ENCODE peak calls at places on chromosomes 7 and 10, in four cellular contexts. D, P, M and J are unnamed samples.

GRCh38 chr7:150379590-150380379 is 655 bp downstream of the ZNF775 start:
- DNase-seq in D (no peak), M (no peak), P (no peak), J (peak; percentile 48)

GRCh38 chr10:50279489-50279888 is 28.2 kb upstream of the ASAH2 start:
- DNase-seq in D (no peak), M (no peak), P (no peak), J (peak; percentile 35)

GRCh38 chr10:45375101-45375500 is 1.1 kb downstream of the ALOX5 start:
- DNase-seq in M (no peak), P (no peak), D (peak; percentile 26), J (no peak)

GRCh38 chr10:84194424-84195043 is at the start of gene CDHR1:
- DNase-seq in M (no peak), D (peak; percentile 85), P (no peak), J (no peak)

GRCh38 chr10:132452651-132453469 is 55.9 kb downstream of the PWWP2B start:
- DNase-seq in P (no peak), D (peak; percentile 99), M (peak; percentile 90), J (peak; percentile 70)

GRCh38 chr10:3090914-3091313 is 23.6 kb downstream of the PFKP start:
- DNase-seq in M (no peak), P (no peak), D (no peak), J (no peak)

GRCh38 chr7:108328174-108328651 is 128.0 kb downstream of the NRCAM start:
- DNase-seq in P (no peak), D (no peak), M (no peak), J (no peak)

GRCh38 chr10:90579602-90580242 is 278.1 kb downstream of the HTR7 start:
- DNase-seq in P (no peak), M (no peak), D (no peak), J (no peak)

GRCh38 chr10:43260911-43261577 is 5.8 kb downstream of the RASGEF1A start:
- DNase-seq in D (no peak), M (no peak), P (no peak), J (no peak)

GRCh38 chr7:130996205-130996840 is 262.3 kb upstream of the KLF14 start:
- DNase-seq in P (no peak), M (no peak), D (no peak), J (no peak)

GRCh38 chr7:66877577-66878300 is 43.3 kb upstream of the TMEM248 start:
- DNase-seq in D (peak; percentile 63), P (peak; percentile 11), M (no peak), J (no peak)

GRCh38 chr10:24262929-24263653 is 54.2 kb downstream of the KIAA1217 start:
- DNase-seq in D (no peak), P (no peak), M (no peak), J (no peak)

GRCh38 chr7:35504365-35504764 is 190.6 kb downstream of the HERPUD2 start:
- DNase-seq in D (no peak), M (no peak), P (no peak), J (no peak)

GRCh38 chr10:8539056-8539455 is 484.6 kb downstream of the GATA3 start:
- DNase-seq in P (no peak), D (no peak), M (no peak), J (no peak)

GRCh38 chr7:109343662-109344061 is 774.0 kb downstream of the DNAJB9 start:
- DNase-seq in D (no peak), P (no peak), M (no peak), J (no peak)

GRCh38 chr7:69399038-69399800 is 199.1 kb upstream of the AUTS2 start:
- DNase-seq in M (no peak), P (no peak), D (no peak), J (peak; percentile 79)

GRCh38 chr10:63720072-63720537 is 198.9 kb downstream of the REEP3 start:
- DNase-seq in M (no peak), P (no peak), D (peak; percentile 47), J (no peak)

GRCh38 chr7:26052721-26053120 is 99.3 kb upstream of the NFE2L3 start:
- DNase-seq in M (no peak), P (no peak), D (no peak), J (no peak)

GRCh38 chr7:139482662-139483466 is 609 bp downstream of the KLRG2 start:
- DNase-seq in P (no peak), D (peak; percentile 49), M (no peak), J (no peak)

GRCh38 chr10:119602241-119603095 is 5.7 kb upstream of the TIAL1 start:
- DNase-seq in D (peak; percentile 51), M (no peak), P (no peak), J (no peak)

GRCh38 chr7:95899919-95900513 is 127.7 kb downstream of the DYNC1I1 start:
- DNase-seq in M (no peak), P (no peak), D (no peak), J (no peak)

GRCh38 chr10:48505394-48506112 is 99.3 kb downstream of the ARHGAP22 start:
- DNase-seq in P (no peak), D (no peak), M (no peak), J (no peak)

GRCh38 chr10:132335189-132336063 is 3.4 kb downstream of the LRRC27 start:
- DNase-seq in M (no peak), D (no peak), P (no peak), J (no peak)

GRCh38 chr10:43316988-43317387 is 50.1 kb upstream of the RASGEF1A start:
- DNase-seq in D (peak; percentile 27), M (no peak), P (no peak), J (no peak)

GRCh38 chr10:79077488-79078173 is 8.9 kb downstream of the ZMIZ1 start:
- DNase-seq in P (no peak), D (no peak), M (no peak), J (no peak)

GRCh38 chr10:79179404-79180309 is 110.9 kb downstream of the ZMIZ1 start:
- DNase-seq in M (no peak), P (no peak), D (no peak), J (no peak)

GRCh38 chr10:36578306-36578705 is 547.1 kb upstream of the ANKRD30A start:
- DNase-seq in P (peak; percentile 74), M (no peak), D (no peak), J (peak; percentile 31)

GRCh38 chr7:1384113-1384415 is 75.2 kb downstream of the MICALL2 start:
- DNase-seq in D (no peak), M (no peak), P (no peak), J (no peak)

GRCh38 chr7:41977165-41977651 is 259.8 kb downstream of the GLI3 start:
- DNase-seq in M (no peak), D (no peak), P (no peak), J (no peak)

GRCh38 chr10:68553138-68553537 is 7.0 kb upstream of the TET1 start:
- DNase-seq in D (no peak), P (no peak), M (no peak), J (no peak)

GRCh38 chr7:137343483-137343841 is at the start of gene PTN:
- DNase-seq in M (no peak), P (peak; percentile 12), D (no peak), J (peak; percentile 33)

GRCh38 chr10:77774940-77775391 is 137.4 kb upstream of the KCNMA1 start:
- DNase-seq in D (no peak), P (no peak), M (no peak), J (no peak)